ENCODE peak calls at places on chromosomes 16 and 17, in ten cellular contexts. One of them, this sample, is unnamed.

GRCh38 chr17:37088459-37088858 is 139.7 kb downstream of the AATF start:
- DNase-seq in heart left ventricle: no peak
- DNase-seq in neural progenitor cell: no peak
- DNase-seq in cardiac fibroblast: no peak
- DNase-seq in ascending aorta: no peak
- DNase-seq in cardiac muscle cell: no peak
- DNase-seq in mucosa of descending colon: no peak
- DNase-seq in AG10803: no peak
- DNase-seq in right atrium auricular region: no peak
- DNase-seq in WTC11: no peak
- DNase-seq in this sample: no peak

GRCh38 chr17:45147581-45148182 is 593 bp upstream of the HEXIM1 start:
- DNase-seq in heart left ventricle: peak; percentile 85
- DNase-seq in neural progenitor cell: peak; percentile 93
- DNase-seq in cardiac fibroblast: peak; percentile 97
- DNase-seq in ascending aorta: peak; percentile 87
- DNase-seq in cardiac muscle cell: peak; percentile 89
- DNase-seq in mucosa of descending colon: peak; percentile 87
- DNase-seq in AG10803: peak; percentile 97
- DNase-seq in right atrium auricular region: peak; percentile 84
- DNase-seq in WTC11: peak; percentile 79
- DNase-seq in this sample: no peak

GRCh38 chr17:72683506-72684404 is 408.7 kb downstream of the SLC39A11 start:
- DNase-seq in heart left ventricle: no peak
- DNase-seq in neural progenitor cell: no peak
- DNase-seq in cardiac fibroblast: peak; percentile 92
- DNase-seq in ascending aorta: no peak
- DNase-seq in cardiac muscle cell: peak; percentile 5
- DNase-seq in mucosa of descending colon: peak; percentile 35
- DNase-seq in AG10803: peak; percentile 92
- DNase-seq in right atrium auricular region: no peak
- DNase-seq in WTC11: no peak
- DNase-seq in this sample: no peak

GRCh38 chr16:51003850-51004566 is 147.1 kb downstream of the SALL1 start:
- DNase-seq in heart left ventricle: no peak
- DNase-seq in neural progenitor cell: no peak
- DNase-seq in cardiac fibroblast: no peak
- DNase-seq in ascending aorta: no peak
- DNase-seq in cardiac muscle cell: no peak
- DNase-seq in mucosa of descending colon: no peak
- DNase-seq in AG10803: no peak
- DNase-seq in right atrium auricular region: no peak
- DNase-seq in WTC11: no peak
- DNase-seq in this sample: no peak

GRCh38 chr16:58428621-58429557 is 36.6 kb downstream of the GINS3 start:
- DNase-seq in heart left ventricle: no peak
- DNase-seq in neural progenitor cell: no peak
- DNase-seq in cardiac fibroblast: no peak
- DNase-seq in ascending aorta: no peak
- DNase-seq in cardiac muscle cell: no peak
- DNase-seq in mucosa of descending colon: no peak
- DNase-seq in AG10803: no peak
- DNase-seq in right atrium auricular region: no peak
- DNase-seq in WTC11: no peak
- DNase-seq in this sample: no peak

GRCh38 chr17:3688852-3689261 is 7.1 kb downstream of the P2RX5 start:
- DNase-seq in heart left ventricle: peak; percentile 5
- DNase-seq in neural progenitor cell: peak; percentile 54
- DNase-seq in cardiac fibroblast: no peak
- DNase-seq in ascending aorta: no peak
- DNase-seq in cardiac muscle cell: no peak
- DNase-seq in mucosa of descending colon: no peak
- DNase-seq in AG10803: no peak
- DNase-seq in right atrium auricular region: no peak
- DNase-seq in WTC11: no peak
- DNase-seq in this sample: no peak

GRCh38 chr17:50289268-50289667 is 15.0 kb downstream of the TMEM92 start:
- DNase-seq in heart left ventricle: no peak
- DNase-seq in neural progenitor cell: no peak
- DNase-seq in cardiac fibroblast: peak; percentile 60
- DNase-seq in ascending aorta: no peak
- DNase-seq in cardiac muscle cell: no peak
- DNase-seq in mucosa of descending colon: no peak
- DNase-seq in AG10803: peak; percentile 85
- DNase-seq in right atrium auricular region: no peak
- DNase-seq in WTC11: no peak
- DNase-seq in this sample: no peak

GRCh38 chr16:60337671-60338070 is 1603.6 kb upstream of the GOT2 start:
- DNase-seq in heart left ventricle: no peak
- DNase-seq in neural progenitor cell: no peak
- DNase-seq in cardiac fibroblast: no peak
- DNase-seq in ascending aorta: no peak
- DNase-seq in cardiac muscle cell: no peak
- DNase-seq in mucosa of descending colon: no peak
- DNase-seq in AG10803: no peak
- DNase-seq in right atrium auricular region: no peak
- DNase-seq in WTC11: no peak
- DNase-seq in this sample: no peak

GRCh38 chr16:3465301-3465700 is 21.8 kb downstream of the NAA60 start:
- DNase-seq in heart left ventricle: peak; percentile 16
- DNase-seq in neural progenitor cell: no peak
- DNase-seq in cardiac fibroblast: no peak
- DNase-seq in ascending aorta: no peak
- DNase-seq in cardiac muscle cell: no peak
- DNase-seq in mucosa of descending colon: no peak
- DNase-seq in AG10803: no peak
- DNase-seq in right atrium auricular region: no peak
- DNase-seq in WTC11: no peak
- DNase-seq in this sample: no peak

GRCh38 chr16:26454102-26454501 is 612.6 kb upstream of the C16orf82 start:
- DNase-seq in heart left ventricle: no peak
- DNase-seq in neural progenitor cell: no peak
- DNase-seq in cardiac fibroblast: no peak
- DNase-seq in ascending aorta: no peak
- DNase-seq in cardiac muscle cell: no peak
- DNase-seq in mucosa of descending colon: no peak
- DNase-seq in AG10803: no peak
- DNase-seq in right atrium auricular region: no peak
- DNase-seq in WTC11: no peak
- DNase-seq in this sample: no peak
- TF ChIP-seq CTCF in heart left ventricle: no peak
- TF ChIP-seq CTCF in neural progenitor cell: no peak
- TF ChIP-seq CTCF in cardiac fibroblast: no peak
- TF ChIP-seq CTCF in ascending aorta: no peak
- TF ChIP-seq CTCF in cardiac muscle cell: no peak
- TF ChIP-seq CTCF in mucosa of descending colon: no peak
- TF ChIP-seq CTCF in AG10803: no peak
- TF ChIP-seq CTCF in right atrium auricular region: no peak
- TF ChIP-seq CTCF in WTC11: no peak
- TF ChIP-seq CTCF in this sample: no peak

GRCh38 chr16:8934601-8935000 is 29.1 kb downstream of the USP7 start:
- DNase-seq in heart left ventricle: no peak
- DNase-seq in neural progenitor cell: no peak
- DNase-seq in cardiac fibroblast: no peak
- DNase-seq in ascending aorta: no peak
- DNase-seq in cardiac muscle cell: no peak
- DNase-seq in mucosa of descending colon: no peak
- DNase-seq in AG10803: no peak
- DNase-seq in right atrium auricular region: no peak
- DNase-seq in WTC11: no peak
- DNase-seq in this sample: no peak

GRCh38 chr16:8937803-8938202 is 25.9 kb downstream of the USP7 start:
- DNase-seq in heart left ventricle: no peak
- DNase-seq in neural progenitor cell: no peak
- DNase-seq in cardiac fibroblast: no peak
- DNase-seq in ascending aorta: no peak
- DNase-seq in cardiac muscle cell: no peak
- DNase-seq in mucosa of descending colon: no peak
- DNase-seq in AG10803: no peak
- DNase-seq in right atrium auricular region: no peak
- DNase-seq in WTC11: no peak
- DNase-seq in this sample: no peak

GRCh38 chr16:8931864-8932263 is 31.8 kb downstream of the USP7 start:
- DNase-seq in heart left ventricle: peak; percentile 52
- DNase-seq in neural progenitor cell: peak; percentile 81
- DNase-seq in cardiac fibroblast: peak; percentile 66
- DNase-seq in ascending aorta: no peak
- DNase-seq in cardiac muscle cell: peak; percentile 81
- DNase-seq in mucosa of descending colon: peak; percentile 83
- DNase-seq in AG10803: peak; percentile 54
- DNase-seq in right atrium auricular region: no peak
- DNase-seq in WTC11: peak; percentile 74
- DNase-seq in this sample: peak; percentile 71

GRCh38 chr16:8935989-8936388 is 27.7 kb downstream of the USP7 start:
- DNase-seq in heart left ventricle: no peak
- DNase-seq in neural progenitor cell: peak; percentile 45
- DNase-seq in cardiac fibroblast: no peak
- DNase-seq in ascending aorta: no peak
- DNase-seq in cardiac muscle cell: no peak
- DNase-seq in mucosa of descending colon: peak; percentile 51
- DNase-seq in AG10803: no peak
- DNase-seq in right atrium auricular region: no peak
- DNase-seq in WTC11: peak; percentile 66
- DNase-seq in this sample: no peak

DNA sequence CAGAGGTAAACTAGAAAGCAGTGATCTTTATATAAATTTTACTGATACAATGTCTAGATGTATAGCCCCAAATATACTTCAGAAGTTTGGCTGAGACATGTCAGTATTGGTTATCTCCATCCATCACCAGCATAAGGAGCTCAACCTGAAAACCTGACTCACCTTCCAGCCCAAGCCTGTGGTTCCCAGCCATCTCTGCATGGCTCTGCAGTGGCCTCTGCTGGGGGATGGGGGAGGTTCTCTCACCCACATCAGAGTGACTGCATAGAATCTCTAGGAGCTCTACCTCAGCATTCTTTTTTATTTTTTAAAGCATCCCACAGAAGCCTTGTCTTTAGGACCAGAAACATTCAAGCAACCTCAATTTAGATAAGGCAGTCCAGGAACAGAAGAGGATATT is 27.3 kb downstream of the USP7 start:
- DNase-seq in heart left ventricle: no peak
- DNase-seq in neural progenitor cell: peak; percentile 61
- DNase-seq in cardiac fibroblast: peak; percentile 36
- DNase-seq in ascending aorta: no peak
- DNase-seq in cardiac muscle cell: no peak
- DNase-seq in mucosa of descending colon: peak; percentile 72
- DNase-seq in AG10803: no peak
- DNase-seq in right atrium auricular region: no peak
- DNase-seq in WTC11: peak; percentile 76
- DNase-seq in this sample: no peak
- TF ChIP-seq CTCF in heart left ventricle: peak; percentile 42
- TF ChIP-seq CTCF in neural progenitor cell: peak; percentile 62
- TF ChIP-seq CTCF in cardiac fibroblast: peak; percentile 71
- TF ChIP-seq CTCF in ascending aorta: peak; percentile 27
- TF ChIP-seq CTCF in cardiac muscle cell: peak; percentile 68
- TF ChIP-seq CTCF in mucosa of descending colon: peak; percentile 14
- TF ChIP-seq CTCF in AG10803: peak; percentile 63
- TF ChIP-seq CTCF in right atrium auricular region: peak; percentile 41
- TF ChIP-seq CTCF in WTC11: peak; percentile 39
- TF ChIP-seq CTCF in this sample: no peak

GRCh38 chr16:85448557-85449194 is 164.4 kb upstream of the GSE1 start:
- DNase-seq in heart left ventricle: no peak
- DNase-seq in neural progenitor cell: no peak
- DNase-seq in cardiac fibroblast: no peak
- DNase-seq in ascending aorta: no peak
- DNase-seq in cardiac muscle cell: no peak
- DNase-seq in mucosa of descending colon: peak; percentile 73
- DNase-seq in AG10803: no peak
- DNase-seq in right atrium auricular region: no peak
- DNase-seq in WTC11: no peak
- DNase-seq in this sample: no peak

GRCh38 chr16:85447657-85448313 is 165.3 kb upstream of the GSE1 start:
- DNase-seq in heart left ventricle: no peak
- DNase-seq in neural progenitor cell: no peak
- DNase-seq in cardiac fibroblast: no peak
- DNase-seq in ascending aorta: no peak
- DNase-seq in cardiac muscle cell: no peak
- DNase-seq in mucosa of descending colon: no peak
- DNase-seq in AG10803: no peak
- DNase-seq in right atrium auricular region: no peak
- DNase-seq in WTC11: no peak
- DNase-seq in this sample: no peak

GRCh38 chr16:85445779-85446222 is 167.3 kb upstream of the GSE1 start:
- DNase-seq in heart left ventricle: no peak
- DNase-seq in neural progenitor cell: no peak
- DNase-seq in cardiac fibroblast: no peak
- DNase-seq in ascending aorta: no peak
- DNase-seq in cardiac muscle cell: no peak
- DNase-seq in mucosa of descending colon: no peak
- DNase-seq in AG10803: no peak
- DNase-seq in right atrium auricular region: no peak
- DNase-seq in WTC11: no peak
- DNase-seq in this sample: no peak

GRCh38 chr16:85444879-85445778 is 168.0 kb upstream of the GSE1 start:
- DNase-seq in heart left ventricle: no peak
- DNase-seq in neural progenitor cell: peak; percentile 42
- DNase-seq in cardiac fibroblast: no peak
- DNase-seq in ascending aorta: no peak
- DNase-seq in cardiac muscle cell: no peak
- DNase-seq in mucosa of descending colon: peak; percentile 59
- DNase-seq in AG10803: no peak
- DNase-seq in right atrium auricular region: no peak
- DNase-seq in WTC11: no peak
- DNase-seq in this sample: no peak

GRCh38 chr16:85446846-85447656 is 166.1 kb upstream of the GSE1 start:
- DNase-seq in heart left ventricle: no peak
- DNase-seq in neural progenitor cell: no peak
- DNase-seq in cardiac fibroblast: no peak
- DNase-seq in ascending aorta: no peak
- DNase-seq in cardiac muscle cell: no peak
- DNase-seq in mucosa of descending colon: peak; percentile 66
- DNase-seq in AG10803: no peak
- DNase-seq in right atrium auricular region: no peak
- DNase-seq in WTC11: no peak
- DNase-seq in this sample: no peak
- TF ChIP-seq CTCF in heart left ventricle: no peak
- TF ChIP-seq CTCF in neural progenitor cell: no peak
- TF ChIP-seq CTCF in cardiac fibroblast: no peak
- TF ChIP-seq CTCF in ascending aorta: no peak
- TF ChIP-seq CTCF in cardiac muscle cell: no peak
- TF ChIP-seq CTCF in mucosa of descending colon: no peak
- TF ChIP-seq CTCF in AG10803: no peak
- TF ChIP-seq CTCF in right atrium auricular region: no peak
- TF ChIP-seq CTCF in WTC11: no peak
- TF ChIP-seq CTCF in this sample: no peak

GRCh38 chr16:27181020-27181419 is 22.3 kb upstream of the KDM8 start:
- DNase-seq in heart left ventricle: no peak
- DNase-seq in neural progenitor cell: no peak
- DNase-seq in cardiac fibroblast: no peak
- DNase-seq in ascending aorta: no peak
- DNase-seq in cardiac muscle cell: no peak
- DNase-seq in mucosa of descending colon: no peak
- DNase-seq in AG10803: no peak
- DNase-seq in right atrium auricular region: no peak
- DNase-seq in WTC11: no peak
- DNase-seq in this sample: no peak
- TF ChIP-seq CTCF in heart left ventricle: no peak
- TF ChIP-seq CTCF in neural progenitor cell: no peak
- TF ChIP-seq CTCF in cardiac fibroblast: no peak
- TF ChIP-seq CTCF in ascending aorta: no peak
- TF ChIP-seq CTCF in cardiac muscle cell: no peak
- TF ChIP-seq CTCF in mucosa of descending colon: no peak
- TF ChIP-seq CTCF in AG10803: no peak
- TF ChIP-seq CTCF in right atrium auricular region: no peak
- TF ChIP-seq CTCF in WTC11: no peak
- TF ChIP-seq CTCF in this sample: no peak

This sample was measured in mesothelial cell of epicardium.